ENCODE peak calls at places on chromosomes 3 and 15, in nine cellular contexts. D is left lung, X is mesendoderm, M is heart left ventricle, P is HCT116, F is HepG2, V is body of pancreas, R is ovary, O is cardiac muscle cell. A is an unnamed sample.

GRCh38 chr3:44584646-44585501 is at the start of gene ZNF660:
- DNase-seq in D (peak; percentile 52), X (peak; percentile 97), M (peak; percentile 69), P (no peak), F (peak; percentile 57), V (peak; percentile 25), R (peak; percentile 74), O (peak; percentile 97), A (no peak)

GRCh38 chr15:89356634-89357298 is 22.1 kb upstream of the POLG start:
- DNase-seq in D (no peak), X (no peak), M (no peak), P (no peak), F (no peak), V (peak; percentile 58), R (no peak), O (no peak), A (no peak)

GRCh38 chr3:128807186-128807830 is 72.1 kb upstream of the ACAD9 start:
- DNase-seq in D (no peak), X (no peak), M (no peak), P (no peak), F (no peak), V (no peak), R (no peak), O (no peak), A (no peak)

GRCh38 chr15:74432968-74433591 is 678 bp downstream of the SEMA7A start:
- DNase-seq in D (no peak), X (no peak), M (no peak), P (no peak), F (no peak), V (no peak), R (no peak), O (no peak), A (no peak)

GRCh38 chr3:139119331-139120025 is 74.8 kb upstream of the PRR23C start:
- DNase-seq in D (no peak), X (no peak), M (no peak), P (no peak), F (no peak), V (no peak), R (no peak), O (no peak), A (no peak)

GRCh38 chr3:185630182-185630622 is 44.1 kb downstream of the SENP2 start:
- DNase-seq in D (peak; percentile 47), X (no peak), M (peak; percentile 38), P (no peak), F (no peak), V (no peak), R (peak; percentile 48), O (no peak), A (no peak)

GRCh38 chr3:99108508-99108907 is 207.0 kb upstream of the DCBLD2 start:
- DNase-seq in D (no peak), X (no peak), M (peak; percentile 6), P (no peak), F (no peak), V (no peak), R (no peak), O (no peak), A (no peak)

GRCh38 chr3:147989344-147989743 is 580.2 kb downstream of the ZIC1 start:
- DNase-seq in D (no peak), X (no peak), M (no peak), P (no peak), F (no peak), V (no peak), R (no peak), O (no peak), A (no peak)

GRCh38 chr15:40137011-40137906 is 23.6 kb upstream of the BUB1B start:
- DNase-seq in D (no peak), X (peak; percentile 67), M (no peak), P (no peak), F (no peak), V (no peak), R (no peak), O (peak; percentile 51), A (no peak)

GRCh38 chr3:197511130-197511529 is 44.6 kb downstream of the BDH1 start:
- DNase-seq in D (no peak), X (no peak), M (no peak), P (no peak), F (no peak), V (no peak), R (no peak), O (no peak), A (no peak)

GRCh38 chr3:107432646-107433045 is 55.4 kb downstream of the CCDC54 start:
- DNase-seq in D (no peak), X (peak; percentile 16), M (no peak), P (no peak), F (no peak), V (no peak), R (no peak), O (no peak), A (no peak)

GRCh38 chr3:87413821-87414220 is 137.4 kb upstream of the POU1F1 start:
- DNase-seq in D (no peak), X (no peak), M (no peak), P (no peak), F (no peak), V (no peak), R (no peak), O (no peak), A (no peak)

GRCh38 chr15:84992157-84992940 is 10.7 kb downstream of the PDE8A start:
- DNase-seq in D (no peak), X (no peak), M (no peak), P (peak; percentile 93), F (peak; percentile 49), V (no peak), R (no peak), O (no peak), A (no peak)

GRCh38 chr3:32399030-32399620 is 7.5 kb downstream of the CMTM7 start:
- DNase-seq in D (no peak), X (peak; percentile 68), M (no peak), P (no peak), F (peak; percentile 62), V (peak; percentile 34), R (no peak), O (peak; percentile 68), A (no peak)

GRCh38 chr3:43022111-43022510 is 43.0 kb downstream of the GASK1A start:
- DNase-seq in D (no peak), X (no peak), M (no peak), P (no peak), F (no peak), V (no peak), R (no peak), O (no peak), A (no peak)

DNA sequence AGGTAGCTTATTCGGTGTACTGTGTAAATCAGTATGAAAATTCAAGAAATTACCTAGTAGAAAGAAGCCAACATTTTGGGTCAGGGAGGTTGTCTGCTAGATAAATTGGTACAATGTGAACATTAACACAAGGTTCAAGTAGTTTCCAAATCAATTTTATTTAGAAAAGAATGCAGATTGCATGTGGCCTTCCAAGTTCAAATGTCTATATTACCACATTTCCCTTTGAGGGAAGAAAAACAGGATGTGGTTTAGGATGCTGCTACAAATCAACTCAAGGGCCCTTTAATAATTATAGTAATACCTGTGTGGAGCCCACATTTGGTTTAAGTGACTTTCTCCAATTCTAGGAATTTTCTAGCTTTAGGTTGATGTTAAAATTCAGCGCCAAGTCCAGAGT is 57.5 kb downstream of the CADPS start:
- DNase-seq in D (no peak), X (no peak), M (no peak), P (no peak), F (no peak), V (no peak), R (no peak), O (no peak), A (no peak)
- H3K4me3 ChIP-seq in D (no peak overlapping the region), X (no peak overlapping the region), M (no peak overlapping the region), P (no peak overlapping the region), F (no peak overlapping the region), V (no peak overlapping the region), R (no peak overlapping the region), O (no peak overlapping the region), A (no peak overlapping the region)

GRCh38 chr3:141938011-141938350 is 61.5 kb downstream of the ATP1B3 start:
- DNase-seq in D (no peak), X (no peak), M (no peak), P (no peak), F (no peak), V (no peak), R (no peak), O (no peak), A (no peak)

GRCh38 chr3:141939759-141940158 is 63.3 kb downstream of the ATP1B3 start:
- DNase-seq in D (no peak), X (peak; percentile 52), M (no peak), P (peak; percentile 33), F (no peak), V (no peak), R (no peak), O (no peak), A (no peak)

GRCh38 chr3:141942006-141942405 is 65.6 kb downstream of the ATP1B3 start:
- DNase-seq in D (no peak), X (no peak), M (no peak), P (no peak), F (no peak), V (no peak), R (no peak), O (no peak), A (no peak)

GRCh38 chr3:141941093-141941492 is 64.7 kb downstream of the ATP1B3 start:
- DNase-seq in D (no peak), X (peak; percentile 54), M (no peak), P (peak; percentile 15), F (no peak), V (no peak), R (no peak), O (no peak), A (no peak)

DNA sequence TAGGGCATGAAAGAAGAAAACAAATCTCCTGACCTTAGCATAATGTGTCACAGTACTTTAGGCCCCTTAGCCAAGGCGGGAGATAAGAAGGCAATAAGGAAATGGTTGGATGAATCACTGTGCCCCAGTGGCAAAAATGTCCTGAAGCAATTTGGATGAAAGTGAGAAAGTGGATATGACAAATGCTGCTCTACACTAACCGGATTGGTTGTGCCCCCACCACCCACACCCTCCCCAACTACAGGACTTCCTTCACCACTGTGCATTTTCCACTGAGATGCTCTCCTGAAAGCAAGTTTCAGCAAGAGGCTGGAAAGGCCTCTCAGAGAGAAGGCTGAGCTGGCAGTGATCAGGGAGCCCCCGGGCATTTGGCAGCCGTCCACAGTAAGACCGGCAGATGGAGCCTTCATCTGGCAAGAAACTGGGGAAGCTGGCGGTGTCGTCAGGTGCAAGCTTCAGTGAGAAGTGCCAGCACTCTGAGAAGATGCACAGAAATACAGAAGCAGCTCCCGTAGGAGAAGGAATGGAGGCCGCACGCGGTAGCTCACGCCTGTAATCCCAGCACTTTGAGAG is 63.8 kb downstream of the ATP1B3 start:
- DNase-seq in D (no peak), X (peak; percentile 57), M (no peak), P (peak; percentile 95), F (no peak), V (no peak), R (no peak), O (no peak), A (no peak)
- H3K27ac ChIP-seq in D (no peak overlapping the region), X (no peak overlapping the region), M (no peak overlapping the region), P (peak overlapping the region; percentile 88), F (no peak overlapping the region), V (no peak overlapping the region), R (no peak overlapping the region), O (no peak overlapping the region), A (no peak overlapping the region)

GRCh38 chr3:122908251-122908650 is 113.4 kb downstream of the SLC49A4 start:
- DNase-seq in D (no peak), X (peak; percentile 67), M (no peak), P (no peak), F (no peak), V (no peak), R (no peak), O (no peak), A (no peak)
- H3K36me3 ChIP-seq in D (no peaks in the 10 kb centered on the region), X (no peaks in the 10 kb centered on the region), M (no peaks in the 10 kb centered on the region), P (no peaks in the 10 kb centered on the region), F (no peaks in the 10 kb centered on the region), V (no peaks in the 10 kb centered on the region), R (no peaks in the 10 kb centered on the region), O (no peaks in the 10 kb centered on the region), A (no peaks in the 10 kb centered on the region)

GRCh38 chr3:134956844-134957243 is 161.8 kb downstream of the EPHB1 start:
- DNase-seq in D (no peak), X (no peak), M (no peak), P (no peak), F (no peak), V (no peak), R (no peak), O (no peak), A (no peak)
- H3K4me3 ChIP-seq in D (no peak overlapping the region), X (no peak overlapping the region), M (no peak overlapping the region), P (no peak overlapping the region), F (no peak overlapping the region), V (no peak overlapping the region), R (no peak overlapping the region), O (no peak overlapping the region), A (no peak overlapping the region)

A was measured in effector memory CD4-positive, alpha-beta T cell.